ENCODE peak calls at places on chromosomes 4 and X, in six cellular contexts. One of them, this sample, is unnamed.

GRCh38 chrX:111662314-111662713 is 18.7 kb upstream of the ALG13 start:
- DNase-seq in breast epithelium: no peak
- DNase-seq in left cardiac atrium: no peak
- DNase-seq in mucosa of descending colon: no peak
- DNase-seq in A172: no peak
- DNase-seq in AG08396: no peak
- DNase-seq in this sample: no peak

GRCh38 chr4:2402053-2402452 is 16.4 kb downstream of the ZFYVE28 start:
- DNase-seq in breast epithelium: peak; percentile 32
- DNase-seq in left cardiac atrium: peak; percentile 71
- DNase-seq in mucosa of descending colon: peak; percentile 86
- DNase-seq in A172: no peak
- DNase-seq in AG08396: peak; percentile 51
- DNase-seq in this sample: no peak

GRCh38 chr4:119286377-119287002 is 35.4 kb downstream of the FABP2 start:
- DNase-seq in breast epithelium: no peak
- DNase-seq in left cardiac atrium: no peak
- DNase-seq in mucosa of descending colon: no peak
- DNase-seq in A172: peak; percentile 35
- DNase-seq in AG08396: peak; percentile 20
- DNase-seq in this sample: peak; percentile 77

GRCh38 chrX:20348139-20348538 is 81.4 kb upstream of the RPS6KA3 start:
- DNase-seq in breast epithelium: no peak
- DNase-seq in left cardiac atrium: no peak
- DNase-seq in mucosa of descending colon: no peak
- DNase-seq in A172: no peak
- DNase-seq in AG08396: no peak
- DNase-seq in this sample: no peak

GRCh38 chr4:128459547-128459946 is 171.9 kb upstream of the PGRMC2 start:
- DNase-seq in breast epithelium: no peak
- DNase-seq in left cardiac atrium: no peak
- DNase-seq in mucosa of descending colon: no peak
- DNase-seq in A172: no peak
- DNase-seq in AG08396: no peak
- DNase-seq in this sample: no peak

GRCh38 chr4:122172266-122172665 is 20.1 kb downstream of the BLTP1 start:
- DNase-seq in breast epithelium: no peak
- DNase-seq in left cardiac atrium: no peak
- DNase-seq in mucosa of descending colon: no peak
- DNase-seq in A172: no peak
- DNase-seq in AG08396: no peak
- DNase-seq in this sample: no peak

GRCh38 chr4:17301869-17302268 is 210.0 kb downstream of the QDPR start:
- DNase-seq in breast epithelium: no peak
- DNase-seq in left cardiac atrium: no peak
- DNase-seq in mucosa of descending colon: no peak
- DNase-seq in A172: no peak
- DNase-seq in AG08396: no peak
- DNase-seq in this sample: no peak

GRCh38 chr4:88985088-88985779 is 71.8 kb downstream of the FAM13A start:
- DNase-seq in breast epithelium: no peak
- DNase-seq in left cardiac atrium: no peak
- DNase-seq in mucosa of descending colon: no peak
- DNase-seq in A172: no peak
- DNase-seq in AG08396: peak; percentile 20
- DNase-seq in this sample: no peak

GRCh38 chrX:138986866-138987265 is 275.3 kb upstream of the FGF13 start:
- DNase-seq in breast epithelium: no peak
- DNase-seq in left cardiac atrium: no peak
- DNase-seq in mucosa of descending colon: no peak
- DNase-seq in A172: no peak
- DNase-seq in AG08396: peak; percentile 6
- DNase-seq in this sample: no peak

GRCh38 chr4:848803-849477 is 23.0 kb upstream of the CPLX1 start:
- DNase-seq in breast epithelium: no peak
- DNase-seq in left cardiac atrium: peak; percentile 11
- DNase-seq in mucosa of descending colon: no peak
- DNase-seq in A172: peak; percentile 83
- DNase-seq in AG08396: no peak
- DNase-seq in this sample: no peak

GRCh38 chrX:107293056-107293455 is 86.6 kb downstream of the DNAAF6 start:
- DNase-seq in breast epithelium: no peak
- DNase-seq in left cardiac atrium: no peak
- DNase-seq in mucosa of descending colon: no peak
- DNase-seq in A172: no peak
- DNase-seq in AG08396: no peak
- DNase-seq in this sample: no peak

GRCh38 chrX:32678487-32678886 is 532.9 kb downstream of the DMD start:
- DNase-seq in breast epithelium: no peak
- DNase-seq in left cardiac atrium: no peak
- DNase-seq in mucosa of descending colon: no peak
- DNase-seq in A172: no peak
- DNase-seq in AG08396: no peak
- DNase-seq in this sample: no peak

GRCh38 chrX:38110231-38110630 is 103.9 kb downstream of the SYTL5 start:
- DNase-seq in breast epithelium: no peak
- DNase-seq in left cardiac atrium: no peak
- DNase-seq in mucosa of descending colon: no peak
- DNase-seq in A172: no peak
- DNase-seq in AG08396: no peak
- DNase-seq in this sample: no peak

GRCh38 chr4:73599182-73599581 is 21.1 kb downstream of the RASSF6 start:
- DNase-seq in breast epithelium: peak; percentile 42
- DNase-seq in left cardiac atrium: no peak
- DNase-seq in mucosa of descending colon: peak; percentile 71
- DNase-seq in A172: peak; percentile 81
- DNase-seq in AG08396: peak; percentile 33
- DNase-seq in this sample: peak; percentile 94

GRCh38 chr4:118155516-118155915 is 121.2 kb downstream of the NDST3 start:
- DNase-seq in breast epithelium: no peak
- DNase-seq in left cardiac atrium: no peak
- DNase-seq in mucosa of descending colon: no peak
- DNase-seq in A172: no peak
- DNase-seq in AG08396: no peak
- DNase-seq in this sample: no peak

GRCh38 chrX:116378961-116379360 is 57.4 kb upstream of the SLC6A14 start:
- DNase-seq in breast epithelium: no peak
- DNase-seq in left cardiac atrium: no peak
- DNase-seq in mucosa of descending colon: no peak
- DNase-seq in A172: no peak
- DNase-seq in AG08396: no peak
- DNase-seq in this sample: no peak

GRCh38 chr4:146288188-146288587 is 73.8 kb downstream of the REELD1 start:
- DNase-seq in breast epithelium: no peak
- DNase-seq in left cardiac atrium: no peak
- DNase-seq in mucosa of descending colon: no peak
- DNase-seq in A172: no peak
- DNase-seq in AG08396: no peak
- DNase-seq in this sample: no peak

GRCh38 chr4:11743961-11744360 is 315.3 kb upstream of the HS3ST1 start:
- DNase-seq in breast epithelium: no peak
- DNase-seq in left cardiac atrium: no peak
- DNase-seq in mucosa of descending colon: no peak
- DNase-seq in A172: no peak
- DNase-seq in AG08396: no peak
- DNase-seq in this sample: no peak

GRCh38 chrX:75746891-75747639 is 38.0 kb downstream of the MAGEE2 start:
- DNase-seq in breast epithelium: no peak
- DNase-seq in left cardiac atrium: peak; percentile 54
- DNase-seq in mucosa of descending colon: peak; percentile 44
- DNase-seq in A172: peak; percentile 1
- DNase-seq in AG08396: peak; percentile 31
- DNase-seq in this sample: peak; percentile 5

GRCh38 chr4:97984545-97985131 is 158.6 kb downstream of the STPG2 start:
- DNase-seq in breast epithelium: no peak
- DNase-seq in left cardiac atrium: no peak
- DNase-seq in mucosa of descending colon: no peak
- DNase-seq in A172: no peak
- DNase-seq in AG08396: no peak
- DNase-seq in this sample: no peak

GRCh38 chrX:21770631-21771321 is 12.9 kb upstream of the SMPX start:
- DNase-seq in breast epithelium: no peak
- DNase-seq in left cardiac atrium: no peak
- DNase-seq in mucosa of descending colon: no peak
- DNase-seq in A172: peak; percentile 92
- DNase-seq in AG08396: no peak
- DNase-seq in this sample: no peak

GRCh38 chr4:151575646-151576045 is 166.7 kb downstream of the FHIP1A start:
- DNase-seq in breast epithelium: no peak
- DNase-seq in left cardiac atrium: no peak
- DNase-seq in mucosa of descending colon: no peak
- DNase-seq in A172: no peak
- DNase-seq in AG08396: no peak
- DNase-seq in this sample: no peak

GRCh38 chrX:125205084-125205917 is 114.4 kb upstream of the TEX13C start:
- DNase-seq in breast epithelium: peak; percentile 23
- DNase-seq in left cardiac atrium: peak; percentile 36
- DNase-seq in mucosa of descending colon: peak; percentile 40
- DNase-seq in A172: no peak
- DNase-seq in AG08396: peak; percentile 17
- DNase-seq in this sample: no peak

GRCh38 chr4:81913427-81913878 is 441.7 kb upstream of the RASGEF1B start:
- DNase-seq in breast epithelium: no peak
- DNase-seq in left cardiac atrium: peak; percentile 44
- DNase-seq in mucosa of descending colon: peak; percentile 32
- DNase-seq in A172: peak; percentile 44
- DNase-seq in AG08396: peak; percentile 51
- DNase-seq in this sample: peak; percentile 76

GRCh38 chr4:152534541-152535231 is 1.2 kb downstream of the FBXW7 start:
- DNase-seq in breast epithelium: no peak
- DNase-seq in left cardiac atrium: peak; percentile 45
- DNase-seq in mucosa of descending colon: peak; percentile 73
- DNase-seq in A172: no peak
- DNase-seq in AG08396: peak; percentile 34
- DNase-seq in this sample: peak; percentile 30

GRCh38 chr4:142817442-142817841 is 28.7 kb downstream of the INPP4B start:
- DNase-seq in breast epithelium: peak; percentile 35
- DNase-seq in left cardiac atrium: peak; percentile 22
- DNase-seq in mucosa of descending colon: no peak
- DNase-seq in A172: peak; percentile 94
- DNase-seq in AG08396: peak; percentile 65
- DNase-seq in this sample: peak; percentile 63

GRCh38 chr4:187309456-187309855 is 585.8 kb upstream of the FAT1 start:
- DNase-seq in breast epithelium: no peak
- DNase-seq in left cardiac atrium: no peak
- DNase-seq in mucosa of descending colon: no peak
- DNase-seq in A172: peak; percentile 35
- DNase-seq in AG08396: no peak
- DNase-seq in this sample: no peak

GRCh38 chr4:106893903-106894302 is 142.2 kb downstream of the DKK2 start:
- DNase-seq in breast epithelium: no peak
- DNase-seq in left cardiac atrium: no peak
- DNase-seq in mucosa of descending colon: no peak
- DNase-seq in A172: no peak
- DNase-seq in AG08396: no peak
- DNase-seq in this sample: peak; percentile 2

GRCh38 chr4:84159767-84160166 is 339.3 kb downstream of the NKX6-1 start:
- DNase-seq in breast epithelium: no peak
- DNase-seq in left cardiac atrium: no peak
- DNase-seq in mucosa of descending colon: peak; percentile 17
- DNase-seq in A172: no peak
- DNase-seq in AG08396: peak; percentile 4
- DNase-seq in this sample: no peak

GRCh38 chr4:138202686-138203085 is 39.5 kb downstream of the SLC7A11 start:
- DNase-seq in breast epithelium: no peak
- DNase-seq in left cardiac atrium: no peak
- DNase-seq in mucosa of descending colon: no peak
- DNase-seq in A172: no peak
- DNase-seq in AG08396: no peak
- DNase-seq in this sample: peak; percentile 77

GRCh38 chr4:130851932-130852331 is 1756.0 kb downstream of the C4orf33 start:
- DNase-seq in breast epithelium: no peak
- DNase-seq in left cardiac atrium: no peak
- DNase-seq in mucosa of descending colon: no peak
- DNase-seq in A172: no peak
- DNase-seq in AG08396: no peak
- DNase-seq in this sample: no peak

GRCh38 chr4:16289872-16290554 is 63.7 kb upstream of the TAPT1 start:
- DNase-seq in breast epithelium: no peak
- DNase-seq in left cardiac atrium: no peak
- DNase-seq in mucosa of descending colon: no peak
- DNase-seq in A172: peak; percentile 20
- DNase-seq in AG08396: peak; percentile 29
- DNase-seq in this sample: peak; percentile 66

This sample was measured in HT-29.